ENCODE peak calls at places on chromosomes 16 and 17, in four cellular contexts. M is tibial artery; R is effector CD4-positive, alpha-beta T cell; P is right lobe of liver. B is an unnamed sample.

GRCh38 chr17:31594416-31594815 is 202.9 kb downstream of the RAB11FIP4 start:
- DNase-seq in P (no peak), M (no peak), R (no peak), B (no peak)

GRCh38 chr16:30896890-30897730 is 696 bp downstream of the CTF1 start:
- DNase-seq in M (peak), R (peak), P (peak), B (peak)

GRCh38 chr17:83190601-83191387 is 111.4 kb downstream of the METRNL start:
- DNase-seq in M (peak), R (no peak), P (peak), B (no peak)

GRCh38 chr16:14148569-14148968 is 77.5 kb downstream of the MRTFB start:
- DNase-seq in P (no peak), M (no peak), R (no peak), B (no peak)

GRCh38 chr17:68398731-68399637 is 58.3 kb downstream of the WIPI1 start:
- DNase-seq in M (no peak), P (peak), R (no peak), B (peak)

GRCh38 chr17:68777856-68778694 is 176.9 kb upstream of the FAM20A start:
- DNase-seq in P (no peak), M (no peak), R (no peak), B (no peak)

GRCh38 chr17:50598487-50598886 is 36.2 kb upstream of the ABCC3 start:
- DNase-seq in R (no peak), M (no peak), P (no peak), B (no peak)

GRCh38 chr17:1774390-1775176 is 12.7 kb downstream of the SERPINF1 start:
- DNase-seq in P (no peak), M (no peak), R (no peak), B (no peak)

GRCh38 chr17:8700546-8700945 is 44.1 kb downstream of the CCDC42 start:
- DNase-seq in P (no peak), R (no peak), M (peak), B (no peak)

GRCh38 chr17:68061512-68062313 is 26.2 kb downstream of the KPNA2 start:
- DNase-seq in R (no peak), P (no peak), M (no peak), B (no peak)

GRCh38 chr16:65323655-65324237 is 201.9 kb upstream of the CDH11 start:
- DNase-seq in P (no peak), R (no peak), M (no peak), B (no peak)

GRCh38 chr17:18981642-18982424 is 22.7 kb downstream of the FAM83G start:
- DNase-seq in P (peak), R (no peak), M (no peak), B (peak)

GRCh38 chr17:31310877-31311276 is 3.0 kb downstream of the EVI2B start:
- DNase-seq in R (no peak), P (no peak), M (no peak), B (no peak)

GRCh38 chr17:46039592-46040186 is 40.6 kb downstream of the STH start:
- DNase-seq in R (no peak), M (no peak), P (no peak), B (no peak)